ENCODE peak calls at places on chromosomes 5 and 9, in seven cellular contexts. R is A549, H is right lobe of liver, K is GM12878, Y is heart left ventricle, Z is IMR-90, Q is HCT116. B is an unnamed sample.

GRCh38 chr5:56064984-56065383 is 70.2 kb upstream of the IL6ST start:
- ATAC-seq in R (no peak), H (no peak), Y (no peak), Z (peak; percentile 51), Q (no peak), K (peak; percentile 68), B (no peak)

GRCh38 chr9:112784020-112784788 is 33.6 kb downstream of the SNX30 start:
- ATAC-seq in R (no peak), Q (no peak), Z (peak; percentile 51), K (no peak), Y (peak; percentile 35), H (peak; percentile 60), B (no peak)

GRCh38 chr5:17224858-17225436 is 7.5 kb downstream of the BASP1 start:
- ATAC-seq in H (peak; percentile 15), K (peak; percentile 67), Z (peak; percentile 48), Y (no peak), R (peak; percentile 43), Q (no peak), B (no peak)

GRCh38 chr5:171610686-171611085 is 174.9 kb upstream of the SMIM23 start:
- ATAC-seq in Y (no peak), H (no peak), Z (no peak), Q (no peak), K (no peak), R (no peak), B (no peak)

GRCh38 chr9:4333787-4334186 is 33.9 kb upstream of the GLIS3 start:
- ATAC-seq in Q (no peak), K (no peak), Z (no peak), R (no peak), H (no peak), Y (no peak), B (no peak)

GRCh38 chr5:140468188-140468587 is 66.6 kb downstream of the ANKHD1 start:
- ATAC-seq in Q (no peak), Z (no peak), Y (no peak), R (no peak), H (peak; percentile 97), K (no peak), B (no peak)

GRCh38 chr5:174459832-174460448 is 264.4 kb upstream of the MSX2 start:
- ATAC-seq in Q (no peak), H (no peak), Z (no peak), R (no peak), Y (no peak), K (no peak), B (no peak)

GRCh38 chr5:94645053-94645452 is 26.6 kb downstream of the SLF1 start:
- ATAC-seq in K (no peak), R (no peak), Z (no peak), H (no peak), Y (no peak), Q (no peak), B (no peak)

GRCh38 chr9:112050544-112051475 is 124.3 kb downstream of the SUSD1 start:
- ATAC-seq in Y (no peak), Q (no peak), Z (peak; percentile 81), K (no peak), R (peak; percentile 80), H (peak; percentile 85), B (peak; percentile 75)

GRCh38 chr9:88652876-88653275 is 117.9 kb downstream of the NXNL2 start:
- ATAC-seq in Y (no peak), Z (no peak), Q (no peak), H (no peak), K (no peak), R (no peak), B (no peak)

GRCh38 chr5:156888520-156888919 is 38.4 kb downstream of the PPP1R2B start:
- ATAC-seq in H (no peak), K (peak; percentile 70), Q (no peak), Y (no peak), R (no peak), Z (no peak), B (no peak)

GRCh38 chr5:39262981-39263380 is 43.6 kb upstream of the FYB1 start:
- ATAC-seq in R (no peak), Y (no peak), H (peak; percentile 36), Q (no peak), Z (no peak), K (no peak), B (no peak)

GRCh38 chr5:10581424-10581748 is 17.5 kb downstream of the ANKRD33B start:
- ATAC-seq in Z (no peak), Y (no peak), R (no peak), K (no peak), H (no peak), Q (peak; percentile 33), B (no peak)

GRCh38 chr9:116868212-116868611 is 181.1 kb downstream of the TRIM32 start:
- ATAC-seq in K (peak; percentile 96), R (peak; percentile 76), Y (no peak), H (peak; percentile 46), Q (no peak), Z (no peak), B (no peak)

GRCh38 chr5:34959323-34959722 is 30.0 kb downstream of the DNAJC21 start:
- ATAC-seq in Y (no peak), H (no peak), Q (peak; percentile 60), K (peak; percentile 91), R (no peak), Z (peak; percentile 72), B (no peak)

GRCh38 chr5:38393636-38394035 is 135.3 kb downstream of the EGFLAM start:
- ATAC-seq in Z (no peak), Y (no peak), H (no peak), K (no peak), Q (no peak), R (no peak), B (no peak)

GRCh38 chr9:13862562-13862961 is 451.4 kb downstream of the NFIB start:
- ATAC-seq in Z (no peak), R (no peak), Q (no peak), H (no peak), Y (no peak), K (no peak), B (no peak)

GRCh38 chr5:131156385-131156784 is 8.7 kb downstream of the HINT1 start:
- ATAC-seq in Q (no peak), Y (no peak), R (peak; percentile 32), H (no peak), Z (no peak), K (peak; percentile 28), B (no peak)

GRCh38 chr9:72315089-72315509 is 49.9 kb downstream of the ZFAND5 start:
- ATAC-seq in K (no peak), R (peak; percentile 70), H (peak; percentile 82), Q (peak; percentile 51), Z (peak; percentile 64), Y (peak; percentile 54), B (peak; percentile 74)

GRCh38 chr5:168332042-168332441 is 40.6 kb downstream of the WWC1 start:
- ATAC-seq in Q (no peak), Z (no peak), Y (no peak), H (no peak), K (no peak), R (no peak), B (no peak)

GRCh38 chr9:129858167-129858962 is 23.1 kb downstream of the USP20 start:
- ATAC-seq in Z (no peak), Q (no peak), K (no peak), R (no peak), Y (no peak), H (no peak), B (no peak)

GRCh38 chr5:126676195-126676624 is 75.5 kb downstream of the PHAX start:
- ATAC-seq in Z (peak; percentile 78), H (peak; percentile 100), Y (no peak), R (peak; percentile 75), K (peak; percentile 71), Q (peak; percentile 86), B (peak; percentile 67)

GRCh38 chr9:134442087-134442470 is 115.8 kb downstream of the RXRA start:
- ATAC-seq in Z (peak; percentile 7), K (no peak), H (no peak), Y (no peak), R (no peak), Q (no peak), B (no peak)

GRCh38 chr5:51027276-51027675 is 356.0 kb upstream of the ISL1 start:
- ATAC-seq in Y (no peak), H (no peak), Z (no peak), R (no peak), Q (no peak), K (no peak), B (no peak)

GRCh38 chr5:123530728-123531127 is 18.8 kb downstream of the CSNK1G3 start:
- ATAC-seq in Q (no peak), Z (no peak), Y (no peak), H (peak; percentile 42), R (no peak), K (no peak), B (no peak)

GRCh38 chr5:177552839-177553455 is 1.4 kb downstream of the FAM193B start:
- ATAC-seq in R (peak; percentile 18), Z (peak; percentile 27), H (peak; percentile 60), Y (no peak), Q (no peak), K (no peak), B (no peak)

DNA sequence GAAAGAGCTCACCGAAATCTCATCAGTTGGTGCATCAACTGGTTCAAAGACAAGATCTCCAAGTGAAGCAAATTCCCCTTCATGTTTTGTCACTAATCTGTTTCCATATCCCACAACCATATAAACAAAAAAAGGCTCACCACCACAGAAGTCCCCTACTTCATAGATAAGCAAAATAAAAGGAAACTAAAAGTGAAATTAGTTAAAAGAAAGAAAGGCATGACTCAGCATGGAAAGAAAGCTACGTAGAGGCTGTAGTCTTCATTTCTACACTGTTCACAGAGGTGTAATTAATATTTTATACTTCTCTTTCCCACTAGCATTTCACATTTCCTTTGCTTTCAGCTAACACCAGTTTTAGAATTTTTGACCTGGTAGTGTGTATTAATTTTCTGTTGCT is 208.0 kb downstream of the CYLC2 start:
- ATAC-seq in Z (no peak), R (no peak), Y (no peak), H (no peak), K (peak; percentile 60), Q (no peak), B (no peak)
- H3K4me3 ChIP-seq in Z (no peak overlapping the region), R (no peak overlapping the region), Y (no peak overlapping the region), H (no peak overlapping the region), K (no peak overlapping the region), Q (no peak overlapping the region), B (no peak overlapping the region)

DNA sequence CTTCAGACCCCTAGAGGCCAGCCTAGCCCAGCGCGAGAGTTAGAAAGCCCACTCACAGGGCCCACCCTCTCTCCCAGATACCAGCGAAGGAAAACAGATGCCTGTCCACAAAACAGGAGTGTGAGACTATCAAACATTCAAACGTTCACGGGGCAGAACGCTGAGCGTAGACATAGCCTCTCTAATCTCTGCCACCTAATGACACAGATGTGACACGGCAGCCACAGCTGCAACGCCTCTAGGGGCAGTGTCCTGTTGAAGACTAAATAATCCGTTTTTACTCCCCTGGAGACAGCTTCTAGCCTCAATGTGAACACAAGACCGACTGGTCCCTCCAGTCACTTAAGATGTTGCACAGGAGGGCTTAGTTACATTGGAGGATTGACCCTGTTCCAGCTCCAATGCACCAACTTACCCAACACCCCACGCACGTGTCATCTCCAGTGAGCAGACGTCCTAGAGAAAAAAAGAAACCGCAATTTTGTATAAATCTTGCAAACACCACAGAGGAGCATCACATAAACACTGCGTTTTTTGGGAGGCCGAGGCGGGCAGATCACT is 14.3 kb downstream of the DIPK1B start:
- ATAC-seq in Y (peak; percentile 15), K (peak; percentile 69), H (peak; percentile 39), Z (no peak), Q (no peak), R (peak; percentile 6), B (no peak)
- H3K27ac ChIP-seq in Y (peak overlapping the region; percentile 89), K (peak overlapping the region; percentile 54), H (no peak overlapping the region), Z (peak overlapping the region; percentile 19), Q (peak overlapping the region; percentile 97), R (peak overlapping the region; percentile 99), B (no peak overlapping the region)

GRCh38 chr9:136885950-136886578 is at the start of gene TRAF2:
- ATAC-seq in H (peak; percentile 76), Q (peak; percentile 96), Z (peak; percentile 97), R (peak; percentile 86), K (peak; percentile 92), Y (peak; percentile 98), B (peak; percentile 100)
- TF ChIP-seq POLR2A in H (peak; percentile 85), Q (peak; percentile 71), Z (no peak), R (peak; percentile 93), K (peak; percentile 90), Y (peak; percentile 85), B (no peak)

GRCh38 chr9:18976368-18977238 is 56.4 kb downstream of the SAXO1 start:
- ATAC-seq in Z (peak; percentile 77), K (no peak), Q (no peak), Y (no peak), H (no peak), R (no peak), B (no peak)
- H3K4me3 ChIP-seq in Z (no peak overlapping the region), K (no peak overlapping the region), Q (no peak overlapping the region), Y (peak overlapping the region; percentile 18), H (no peak overlapping the region), R (no peak overlapping the region), B (no peak overlapping the region)

B was measured in gastroesophageal sphincter.